ENCODE peak calls at places on chromosomes 3 and 15, in nine cellular contexts. K, T, B, G, S, W, C, D and Y are unnamed samples.

GRCh38 chr3:126732281-126733060 is 28.4 kb downstream of the CHCHD6 start:
- DNase-seq in W (no peak), C (peak; percentile 58), T (peak; percentile 34), B (no peak), K (no peak), D (no peak), G (no peak), S (no peak), Y (no peak)

GRCh38 chr15:78175333-78175732 is 26.2 kb downstream of the IDH3A start:
- DNase-seq in S (no peak), C (no peak), G (no peak), T (peak; percentile 32), W (no peak), D (no peak), B (no peak), K (no peak), Y (no peak)

GRCh38 chr15:89143503-89144162 is 55.4 kb downstream of the ABHD2 start:
- DNase-seq in D (no peak), S (no peak), B (no peak), C (peak; percentile 86), W (peak; percentile 21), G (no peak), T (peak; percentile 67), K (no peak), Y (no peak)

GRCh38 chr3:40387895-40388254 is 891 bp downstream of the ENTPD3 start:
- DNase-seq in K (no peak), D (no peak), B (no peak), S (no peak), C (no peak), G (no peak), T (no peak), W (no peak), Y (no peak)

GRCh38 chr15:100043069-100043641 is 298.6 kb downstream of the ADAMTS17 start:
- DNase-seq in T (no peak), K (no peak), C (peak; percentile 80), B (no peak), W (no peak), S (no peak), D (peak; percentile 91), G (no peak), Y (peak; percentile 25)

GRCh38 chr3:64028754-64029153 is 5.5 kb upstream of the PSMD6 start:
- DNase-seq in G (no peak), D (no peak), S (no peak), T (no peak), K (no peak), W (no peak), C (no peak), B (no peak), Y (no peak)

GRCh38 chr3:50194128-50194902 is 2.9 kb downstream of the GNAT1 start:
- DNase-seq in B (peak; percentile 91), G (peak; percentile 75), K (peak; percentile 75), D (peak; percentile 73), T (peak; percentile 92), W (no peak), C (peak; percentile 69), S (peak; percentile 73), Y (peak; percentile 50)

GRCh38 chr15:91075761-91076160 is 24.3 kb upstream of the SV2B start:
- DNase-seq in B (no peak), K (no peak), S (no peak), W (no peak), C (no peak), D (no peak), T (no peak), G (no peak), Y (no peak)

GRCh38 chr3:186664506-186664905 is 1.3 kb upstream of the HRG start:
- DNase-seq in W (no peak), S (no peak), D (no peak), G (no peak), T (no peak), B (peak; percentile 46), K (no peak), C (no peak), Y (no peak)

GRCh38 chr3:185631108-185631507 is 45.0 kb downstream of the SENP2 start:
- DNase-seq in C (peak; percentile 51), B (no peak), S (no peak), W (peak; percentile 24), K (no peak), G (no peak), T (no peak), D (no peak), Y (no peak)

GRCh38 chr15:72591361-72591760 is 63.1 kb upstream of the GOLGA6B start:
- DNase-seq in B (no peak), S (no peak), D (no peak), W (no peak), T (no peak), C (no peak), K (no peak), G (no peak), Y (no peak)

GRCh38 chr3:106530367-106530766 is 661.6 kb upstream of the CBLB start:
- DNase-seq in G (no peak), W (no peak), B (no peak), K (no peak), C (no peak), D (no peak), S (no peak), T (no peak), Y (no peak)

GRCh38 chr15:66941791-66942190 is 123.6 kb upstream of the SMAD3 start:
- DNase-seq in G (no peak), C (no peak), D (no peak), T (no peak), W (no peak), S (no peak), B (no peak), K (no peak), Y (no peak)

GRCh38 chr3:107897471-107898180 is 193.2 kb downstream of the CD47 start:
- DNase-seq in C (no peak), S (no peak), D (no peak), B (no peak), T (no peak), G (no peak), W (no peak), K (no peak), Y (no peak)

GRCh38 chr3:182327196-182327681 is 466.1 kb upstream of the ATP11B start:
- DNase-seq in D (no peak), C (no peak), B (peak; percentile 53), G (no peak), W (no peak), T (no peak), S (no peak), K (no peak), Y (no peak)

GRCh38 chr3:8778475-8778874 is 9.1 kb upstream of the OXTR start:
- DNase-seq in T (no peak), W (no peak), K (no peak), D (no peak), G (no peak), S (no peak), B (peak; percentile 20), C (no peak), Y (no peak)

GRCh38 chr3:178100881-178101280 is 435.4 kb upstream of the KCNMB2 start:
- DNase-seq in G (no peak), B (no peak), S (no peak), T (no peak), K (no peak), W (no peak), C (no peak), D (no peak), Y (no peak)

GRCh38 chr3:149224736-149225594 is 3.3 kb upstream of the CP start:
- DNase-seq in D (peak; percentile 66), C (peak; percentile 90), K (no peak), T (no peak), G (no peak), S (no peak), B (no peak), W (peak; percentile 92), Y (peak; percentile 73)

GRCh38 chr3:56758539-56758981 is 43.2 kb downstream of the ARHGEF3 start:
- DNase-seq in S (peak; percentile 68), G (no peak), D (no peak), K (peak; percentile 55), B (no peak), W (peak; percentile 87), C (peak; percentile 94), T (no peak), Y (peak; percentile 60)

GRCh38 chr3:73848173-73848751 is 223.5 kb upstream of the PDZRN3 start:
- DNase-seq in T (no peak), G (no peak), D (no peak), K (no peak), S (no peak), B (no peak), W (no peak), C (peak; percentile 69), Y (no peak)

GRCh38 chr3:32154180-32154579 is 47.8 kb downstream of the GPD1L start:
- DNase-seq in C (peak; percentile 44), B (no peak), T (no peak), G (no peak), K (no peak), S (no peak), W (no peak), D (no peak), Y (no peak)
- TF ChIP-seq CTCF in C (peak; percentile 66), B (peak; percentile 71), T (no peak), G (no peak), K (no peak), S (no peak), W (no peak), D (no peak), Y (no peak)

GRCh38 chr15:70181626-70182255 is 84.0 kb upstream of the TLE3 start:
- DNase-seq in C (no peak), B (no peak), K (no peak), S (no peak), T (no peak), G (no peak), D (no peak), W (no peak), Y (no peak)
- TF ChIP-seq CTCF in C (no peak), B (no peak), K (no peak), S (no peak), T (no peak), G (no peak), D (no peak), W (no peak), Y (no peak)

GRCh38 chr3:155934215-155934614 is 63.8 kb downstream of the GMPS start:
- DNase-seq in D (no peak), K (no peak), C (peak; percentile 53), W (no peak), G (no peak), S (no peak), B (no peak), T (no peak), Y (no peak)
- TF ChIP-seq CTCF in D (no peak), K (no peak), C (peak; percentile 28), W (no peak), G (no peak), S (no peak), B (no peak), T (no peak), Y (no peak)

DNA sequence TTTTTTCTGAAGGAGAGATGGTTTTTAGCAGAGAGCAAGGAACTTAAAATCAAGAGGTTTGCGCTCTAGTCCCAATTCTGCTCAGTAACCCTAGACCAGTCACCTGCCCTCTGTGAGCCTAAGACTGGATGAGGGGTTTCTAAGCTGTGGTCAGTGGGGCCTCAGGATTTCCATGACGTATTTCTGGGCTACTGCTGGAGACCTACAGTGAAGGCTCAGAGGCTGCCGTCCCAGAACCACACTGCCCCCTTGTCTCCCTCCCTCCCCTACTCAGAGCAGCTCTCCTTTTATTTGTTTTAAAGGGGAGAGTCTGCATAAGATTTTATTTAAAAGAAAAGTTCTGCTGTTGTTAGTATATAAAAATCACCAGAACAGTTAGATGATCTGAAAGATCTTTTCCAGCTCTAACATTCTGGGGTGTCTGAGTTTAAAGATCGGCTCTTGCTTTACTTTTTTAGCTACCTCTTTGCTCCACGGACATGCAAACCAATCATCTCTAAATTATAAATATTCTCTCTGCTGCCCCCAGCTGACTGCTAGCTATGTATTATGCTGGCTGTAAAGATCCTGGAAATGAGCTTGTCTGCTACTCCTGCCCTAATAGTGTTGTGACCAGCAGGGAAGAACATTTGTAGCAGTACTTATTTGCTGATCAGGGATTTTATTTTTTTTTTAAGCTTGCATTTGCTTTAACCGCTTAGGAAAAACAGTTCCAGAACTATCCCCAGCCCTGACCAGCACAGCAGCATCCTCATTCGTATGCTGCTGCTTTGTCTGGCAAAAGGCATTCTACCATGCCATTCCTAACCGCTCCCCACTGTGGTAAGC is 28.6 kb upstream of the NDUFB4 start:
- DNase-seq in B (no peak), T (no peak), D (peak; percentile 72), K (no peak), G (no peak), W (no peak), S (no peak), C (peak; percentile 73), Y (peak; percentile 19)
- TF ChIP-seq CTCF in B (peak; percentile 29), T (no peak), D (peak; percentile 50), K (peak; percentile 48), G (peak; percentile 27), W (no peak), S (peak; percentile 16), C (peak; percentile 61), Y (no peak)